ENCODE peak calls at places on chromosomes 3 and 15, in eight cellular contexts. G, N, W, K, Q, P, A and V are unnamed samples.

GRCh38 chr15:83991163-83991562 is 244.4 kb upstream of the GOLGA6L4 start:
- DNase-seq in P (no peak), Q (no peak), K (no peak), G (no peak), A (no peak), N (no peak), W (no peak), V (no peak)

GRCh38 chr3:24361661-24362060 is 133.0 kb downstream of the THRB start:
- DNase-seq in N (no peak), P (no peak), Q (no peak), A (no peak), W (no peak), G (no peak), K (no peak), V (no peak)

GRCh38 chr3:195147649-195148121 is 123.3 kb downstream of the XXYLT1 start:
- DNase-seq in G (no peak), P (no peak), A (no peak), Q (no peak), W (peak), K (no peak), N (no peak), V (peak)

GRCh38 chr3:152349397-152349796 is 80.7 kb downstream of the MBNL1 start:
- DNase-seq in G (no peak), P (no peak), K (no peak), W (no peak), A (no peak), Q (no peak), N (no peak), V (no peak)

GRCh38 chr3:53269888-53270880 is 14.4 kb upstream of the TKT start:
- DNase-seq in P (peak), A (peak), Q (peak), K (peak), W (peak), N (peak), G (peak), V (peak)

GRCh38 chr3:140160553-140160952 is 225.6 kb downstream of the CLSTN2 start:
- DNase-seq in Q (no peak), K (no peak), P (no peak), N (no peak), A (no peak), G (no peak), W (no peak), V (no peak)

GRCh38 chr15:70479056-70479455 is 284.3 kb downstream of the UACA start:
- DNase-seq in P (no peak), A (no peak), N (no peak), Q (no peak), W (no peak), G (no peak), K (no peak), V (no peak)

GRCh38 chr3:31064021-31064420 is 169.6 kb upstream of the GADL1 start:
- DNase-seq in W (no peak), G (no peak), N (no peak), Q (no peak), K (no peak), P (no peak), A (no peak), V (no peak)

GRCh38 chr15:30783019-30783418 is 120.7 kb upstream of the FAN1 start:
- DNase-seq in Q (no peak), N (no peak), W (no peak), G (no peak), A (peak), K (no peak), P (no peak), V (no peak)

GRCh38 chr15:89898628-89899302 is 5.0 kb upstream of the AP3S2 start:
- DNase-seq in W (peak), G (peak), A (no peak), P (no peak), Q (peak), K (no peak), N (peak), V (peak)

GRCh38 chr3:23165571-23165970 is 37.6 kb upstream of the UBE2E2 start:
- DNase-seq in K (no peak), P (no peak), Q (no peak), N (no peak), G (no peak), W (no peak), A (no peak), V (no peak)

GRCh38 chr3:35648347-35648746 is 9.0 kb downstream of the ARPP21 start:
- DNase-seq in A (no peak), K (no peak), G (no peak), P (no peak), Q (no peak), W (no peak), N (no peak), V (no peak)

GRCh38 chr3:23508464-23508863 is 297.3 kb upstream of the UBE2E1 start:
- DNase-seq in N (no peak), K (no peak), Q (no peak), P (no peak), W (no peak), A (no peak), G (no peak), V (no peak)

GRCh38 chr3:69967156-69967555 is 32.4 kb upstream of the SAMMSON start:
- DNase-seq in Q (no peak), N (no peak), A (no peak), P (no peak), K (no peak), W (no peak), G (no peak), V (no peak)

GRCh38 chr3:175127075-175127662 is 268.0 kb downstream of the NAALADL2 start:
- DNase-seq in W (no peak), A (no peak), G (no peak), N (no peak), P (no peak), Q (no peak), K (no peak), V (no peak)

GRCh38 chr3:12891985-12892839 is 50.8 kb upstream of the RPL32 start:
- DNase-seq in W (peak), G (peak), A (no peak), P (peak), K (no peak), Q (peak), N (peak), V (peak)

GRCh38 chr3:49020335-49021212 is 1.3 kb upstream of the NDUFAF3 start:
- DNase-seq in A (peak), G (no peak), N (no peak), W (peak), P (peak), K (peak), Q (peak), V (peak)

GRCh38 chr15:57205999-57206398 is 170.3 kb upstream of the CGNL1 start:
- DNase-seq in N (no peak), P (no peak), A (no peak), W (peak), Q (no peak), G (no peak), K (no peak), V (no peak)

GRCh38 chr15:41511331-41512077 is 2.1 kb downstream of the LTK start:
- DNase-seq in N (no peak), G (no peak), W (peak), K (no peak), Q (no peak), A (peak), P (no peak), V (peak)

GRCh38 chr15:43274136-43274535 is 7.4 kb upstream of the TGM5 start:
- DNase-seq in W (no peak), K (no peak), G (no peak), Q (no peak), A (no peak), N (no peak), P (no peak), V (no peak)

GRCh38 chr3:187782008-187782407 is 36.7 kb upstream of the BCL6 start:
- DNase-seq in W (no peak), A (no peak), G (no peak), N (no peak), K (no peak), P (no peak), Q (no peak), V (no peak)

GRCh38 chr3:67018105-67018788 is 20.1 kb downstream of the KBTBD8 start:
- DNase-seq in G (no peak), Q (no peak), P (no peak), N (no peak), W (peak), A (no peak), K (no peak), V (no peak)

GRCh38 chr3:46708401-46709146 is 7.4 kb downstream of the TMIE start:
- DNase-seq in G (no peak), P (no peak), N (no peak), Q (no peak), K (peak), W (peak), A (no peak), V (no peak)

GRCh38 chr15:66411190-66411589 is 24.5 kb downstream of the MAP2K1 start:
- DNase-seq in P (no peak), N (no peak), K (no peak), Q (no peak), G (no peak), W (no peak), A (no peak), V (no peak)

GRCh38 chr15:80706161-80706560 is 11.1 kb downstream of the ABHD17C start:
- DNase-seq in A (no peak), Q (no peak), N (no peak), W (no peak), P (no peak), K (no peak), G (no peak), V (no peak)

GRCh38 chr3:101963902-101964362 is 114.6 kb downstream of the NFKBIZ start:
- DNase-seq in W (no peak), N (no peak), K (no peak), G (no peak), Q (no peak), A (no peak), P (no peak), V (no peak)

GRCh38 chr3:23385327-23385726 is 182.2 kb downstream of the UBE2E2 start:
- DNase-seq in G (no peak), A (no peak), P (no peak), N (no peak), Q (no peak), W (no peak), K (no peak), V (no peak)

GRCh38 chr15:44620081-44620480 is 43.4 kb downstream of the SPG11 start:
- DNase-seq in G (no peak), W (no peak), Q (no peak), N (no peak), A (no peak), K (no peak), P (no peak), V (no peak)

GRCh38 chr15:44616974-44617373 is 46.5 kb downstream of the SPG11 start:
- DNase-seq in W (no peak), Q (no peak), A (no peak), K (no peak), G (no peak), P (no peak), N (no peak), V (no peak)
- TF ChIP-seq EP300 in W (no peak), Q (no peak), A (no peak), K (no peak), G (no peak), P (no peak), N (no peak), V (no peak)

DNA sequence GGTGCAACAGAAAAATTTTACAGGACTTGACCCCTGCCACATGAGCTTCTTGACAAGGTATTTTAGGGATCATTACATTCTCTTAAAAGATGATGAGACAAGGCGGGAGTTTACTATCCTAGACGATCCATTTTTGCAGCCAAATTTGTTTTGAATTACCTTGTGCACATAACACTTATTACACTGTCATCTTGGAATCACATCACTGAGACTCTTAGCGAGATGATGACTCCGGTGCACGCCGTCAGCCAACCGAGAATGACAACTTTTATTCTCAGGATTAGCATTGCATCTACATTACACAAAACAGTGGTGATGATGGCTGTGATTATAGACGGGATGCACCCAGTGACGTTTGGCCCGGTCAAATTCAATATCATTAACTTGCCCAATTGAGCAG is 216.1 kb downstream of the PDZRN3 start:
- DNase-seq in N (no peak), Q (no peak), K (no peak), W (no peak), P (no peak), A (no peak), G (no peak), V (no peak)
- TF ChIP-seq EP300 in N (no peak), Q (no peak), K (no peak), W (no peak), P (no peak), A (no peak), G (no peak), V (no peak)

DNA sequence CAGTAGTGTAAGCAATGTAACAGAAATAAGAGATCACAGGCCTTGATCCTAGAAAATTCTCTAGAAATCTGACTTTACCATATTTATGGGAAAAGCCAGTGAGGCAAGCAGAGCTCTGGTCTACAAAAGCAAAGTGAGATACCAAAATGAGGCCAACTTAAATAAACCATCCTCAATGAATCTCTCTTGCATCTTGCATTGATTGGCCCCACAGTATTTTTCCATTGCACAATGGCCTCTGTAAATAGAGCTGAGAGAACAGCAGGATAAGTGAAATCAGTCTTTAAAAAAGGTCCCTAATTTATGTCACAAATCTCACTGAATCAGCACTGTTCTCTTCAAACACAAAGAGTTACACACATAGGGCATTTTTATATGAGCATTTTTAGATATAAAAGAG is 8.9 kb downstream of the CFAP20DC start:
- DNase-seq in P (no peak), Q (no peak), K (no peak), G (no peak), A (no peak), N (no peak), W (no peak), V (no peak)
- TF ChIP-seq EP300 in P (no peak), Q (no peak), K (no peak), G (no peak), A (no peak), N (no peak), W (no peak), V (no peak)

DNA sequence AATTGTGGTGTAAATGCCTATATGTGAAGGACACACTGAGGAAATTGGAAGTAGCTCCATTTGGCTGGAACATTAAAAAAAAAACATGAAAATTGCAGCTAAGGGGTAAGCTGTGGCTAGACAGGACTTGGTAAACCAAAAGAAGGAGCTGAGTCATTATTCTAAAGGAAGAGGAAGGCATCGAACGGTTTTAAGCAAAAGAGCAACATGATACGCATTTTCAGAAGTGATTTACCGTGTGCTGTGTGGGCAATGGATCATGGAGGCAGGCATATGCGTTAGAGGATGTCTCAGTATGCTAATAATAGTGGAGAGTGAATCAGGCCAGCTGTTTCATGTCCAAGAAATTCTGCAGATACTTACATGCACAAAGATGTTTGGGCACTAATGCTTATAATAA is 409.1 kb upstream of the ATP11B start:
- DNase-seq in P (no peak), K (no peak), G (no peak), W (no peak), A (no peak), N (no peak), Q (no peak), V (no peak)
- TF ChIP-seq EP300 in P (no peak), K (no peak), G (no peak), W (no peak), A (no peak), N (no peak), Q (no peak), V (no peak)

DNA sequence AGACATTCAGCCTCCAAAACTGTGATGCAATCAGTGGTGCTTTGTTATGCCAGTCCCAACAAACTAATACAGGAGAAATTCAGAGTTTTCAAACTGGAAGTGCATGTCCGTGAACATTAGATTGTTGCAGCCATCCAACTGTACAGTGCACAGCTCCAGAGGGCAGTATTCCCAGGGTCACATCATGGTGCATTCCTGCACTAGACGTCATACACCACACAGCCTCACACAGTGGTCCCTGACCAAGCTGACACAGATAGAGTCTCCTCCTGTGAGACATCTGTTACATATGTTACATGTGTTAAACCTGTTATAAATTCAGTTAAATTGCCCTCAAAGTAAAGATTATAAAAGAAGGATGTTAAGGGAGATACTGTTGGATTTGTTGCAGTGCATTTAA is 209.0 kb downstream of the LRRN1 start:
- DNase-seq in G (no peak), K (no peak), N (no peak), A (no peak), Q (no peak), W (no peak), P (no peak), V (no peak)
- TF ChIP-seq EP300 in G (no peak), K (no peak), N (no peak), A (no peak), Q (no peak), W (no peak), P (no peak), V (no peak)

DNA sequence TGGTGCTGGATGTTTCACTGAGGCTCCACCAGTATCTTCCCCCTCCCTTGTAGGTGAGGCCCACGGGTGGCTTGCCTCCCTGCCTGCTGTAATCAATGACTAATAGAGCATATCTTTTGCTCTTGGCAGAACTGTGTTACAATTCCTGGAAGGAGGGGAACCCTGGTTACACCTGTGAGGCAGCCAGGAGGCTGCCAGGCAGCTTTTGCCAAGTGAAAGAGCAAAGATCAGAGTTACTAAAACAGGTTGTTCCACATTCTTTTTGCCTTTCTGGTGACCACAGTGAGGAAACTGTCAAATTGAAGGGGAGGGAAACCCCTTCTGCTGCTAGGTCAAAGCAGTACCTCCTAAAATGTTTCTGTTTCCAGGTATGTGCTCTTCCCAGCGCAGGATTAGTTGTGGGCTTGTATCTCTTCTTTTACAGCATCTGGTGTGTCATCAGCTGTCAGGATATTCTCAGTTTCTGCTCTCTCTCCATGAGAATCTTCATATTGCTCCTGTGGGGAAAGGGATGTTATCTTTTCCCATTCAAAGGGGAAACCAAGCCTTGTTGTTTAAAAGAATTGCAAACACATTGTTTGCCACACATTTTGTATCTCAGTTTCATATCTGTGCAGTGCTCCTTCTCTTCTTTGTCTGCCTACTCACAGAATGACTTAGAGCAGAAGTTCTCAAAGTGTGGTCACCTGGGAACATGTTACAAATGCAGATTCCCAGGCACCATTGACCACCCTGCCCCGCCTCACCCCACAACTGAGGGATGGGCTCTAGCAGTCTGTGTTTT is 137.4 kb upstream of the UMPS start:
- DNase-seq in Q (no peak), N (no peak), A (no peak), W (peak), P (no peak), G (no peak), K (no peak), V (peak)
- TF ChIP-seq EP300 in Q (no peak), N (no peak), A (no peak), W (no peak), P (no peak), G (no peak), K (no peak), V (no peak)

GRCh38 chr3:97485206-97485605 is 279.4 kb upstream of the ARL6 start:
- DNase-seq in Q (no peak), P (no peak), N (no peak), K (no peak), W (no peak), A (no peak), G (no peak), V (no peak)
- TF ChIP-seq EP300 in Q (no peak), P (no peak), N (no peak), K (no peak), W (no peak), A (no peak), G (no peak), V (no peak)

GRCh38 chr3:106913111-106913698 is 464.0 kb upstream of the CCDC54 start:
- DNase-seq in K (no peak), G (no peak), Q (no peak), P (no peak), N (no peak), A (peak), W (no peak), V (no peak)
- TF ChIP-seq EP300 in K (no peak), G (no peak), Q (no peak), P (no peak), N (no peak), A (no peak), W (no peak), V (no peak)

GRCh38 chr3:27971600-27971999 is 249.5 kb upstream of the EOMES start:
- DNase-seq in G (no peak), N (no peak), P (no peak), A (no peak), Q (no peak), K (no peak), W (no peak), V (no peak)
- TF ChIP-seq EP300 in G (no peak), N (no peak), P (no peak), A (no peak), Q (no peak), K (no peak), W (no peak), V (no peak)